ENCODE peak calls at places on chromosome 9, in four cellular contexts. J, F, O and Q are unnamed samples.

GRCh38 chr9:87599901-87600610 is 102.4 kb downstream of the DAPK1 start:
- DNase-seq in J (peak; percentile 52), F (peak; percentile 96), O (no peak), Q (no peak)

GRCh38 chr9:656918-657583 is 184.4 kb upstream of the DMRT1 start:
- DNase-seq in J (no peak), F (no peak), O (no peak), Q (no peak)

GRCh38 chr9:20256284-20256948 is 365.9 kb downstream of the MLLT3 start:
- DNase-seq in J (no peak), F (no peak), O (no peak), Q (no peak)

GRCh38 chr9:69495331-69495730 is 170.3 kb downstream of the ENTREP1 start:
- DNase-seq in J (no peak), F (no peak), O (no peak), Q (peak; percentile 48)

GRCh38 chr9:88773627-88774244 is 217.5 kb upstream of the S1PR3 start:
- DNase-seq in J (no peak), F (peak; percentile 72), O (no peak), Q (no peak)

GRCh38 chr9:93620881-93621820 is 44.8 kb downstream of the PHF2 start:
- DNase-seq in J (peak; percentile 42), F (no peak), O (no peak), Q (no peak)

GRCh38 chr9:83062011-83062652 is 810 bp downstream of the RASEF start:
- DNase-seq in J (peak; percentile 56), F (peak; percentile 19), O (no peak), Q (peak; percentile 20)

GRCh38 chr9:13213337-13213736 is 66.2 kb downstream of the MPDZ start:
- DNase-seq in J (no peak), F (peak; percentile 48), O (no peak), Q (no peak)

GRCh38 chr9:125969868-125970267 is 222.7 kb downstream of the PBX3 start:
- DNase-seq in J (no peak), F (no peak), O (no peak), Q (no peak)

GRCh38 chr9:28317706-28318210 is 744.5 kb upstream of the C9orf72 start:
- DNase-seq in J (no peak), F (no peak), O (no peak), Q (no peak)

GRCh38 chr9:12817702-12818101 is 42.9 kb downstream of the LURAP1L start:
- DNase-seq in J (peak; percentile 88), F (peak; percentile 86), O (no peak), Q (no peak)

GRCh38 chr9:137422668-137423000 is 328 bp downstream of the EXD3 start:
- DNase-seq in J (no peak), F (no peak), O (no peak), Q (peak; percentile 61)

GRCh38 chr9:127679506-127679905 is 27.3 kb upstream of the CFAP157 start:
- DNase-seq in J (no peak), F (no peak), O (no peak), Q (no peak)

DNA sequence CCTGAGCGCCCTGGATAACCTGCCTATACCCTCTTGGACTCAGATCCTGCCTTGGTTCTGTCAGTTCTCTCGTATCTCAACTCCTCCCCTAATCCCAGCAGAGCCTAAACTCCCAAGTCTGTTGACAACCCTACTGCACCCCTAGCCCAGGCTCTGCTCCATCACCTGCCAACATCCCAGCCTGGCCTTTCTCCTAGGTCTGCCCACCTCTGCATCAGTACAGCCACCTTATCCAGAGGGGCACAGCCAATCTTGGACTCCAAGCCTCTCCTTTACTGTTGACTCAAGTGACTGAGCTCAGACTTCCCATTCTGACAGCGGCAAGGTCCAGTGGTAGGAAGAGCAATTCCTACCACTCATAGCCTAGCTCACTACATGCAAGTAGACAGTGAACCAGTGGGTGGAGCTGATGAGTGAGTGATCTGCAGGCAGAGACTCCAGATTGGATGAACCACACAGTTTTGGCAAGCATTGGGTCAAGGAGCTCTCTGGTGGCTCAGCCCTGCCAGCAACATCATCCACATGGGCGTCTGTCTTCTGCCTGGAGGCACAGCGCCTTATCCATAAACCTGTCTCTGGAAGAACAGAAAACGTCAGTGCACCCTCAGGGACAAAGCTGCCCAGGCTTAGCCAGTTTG is 26.5 kb downstream of the TRMO start:
- DNase-seq in J (no peak), F (no peak), O (no peak), Q (peak; percentile 8)
- TF ChIP-seq CTCF in J (no peak), F (peak; percentile 30), O (no peak), Q (no peak)

GRCh38 chr9:133320421-133320881 is 15.5 kb downstream of the SURF6 start:
- DNase-seq in J (peak; percentile 28), F (no peak), O (no peak), Q (no peak)
- TF ChIP-seq CTCF in J (no peak), F (no peak), O (no peak), Q (no peak)

GRCh38 chr9:91775011-91775707 is 174.9 kb downstream of the ROR2 start:
- DNase-seq in J (peak; percentile 72), F (peak; percentile 70), O (no peak), Q (peak; percentile 82)
- TF ChIP-seq CTCF in J (peak; percentile 26), F (peak; percentile 91), O (peak; percentile 67), Q (peak; percentile 89)

GRCh38 chr9:136343884-136344269 is 16.5 kb downstream of the GPSM1 start:
- DNase-seq in J (no peak), F (no peak), O (no peak), Q (no peak)
- TF ChIP-seq CTCF in J (no peak), F (no peak), O (no peak), Q (no peak)